ENCODE peak calls at places on chromosomes 7 and 10, in eight cellular contexts. E is kidney epithelial cell; A is choroid plexus epithelial cell; Y is smooth muscle cell of the brain vasculature; V is NCI-H774; X is GM10248; H is ELR; F is CD8-positive, alpha-beta T cell. C is an unnamed sample.

GRCh38 chr10:100827819-100828743 is 82.7 kb downstream of the PAX2 start:
- DNase-seq in X (peak), Y (no peak), E (no peak), F (peak), H (peak), A (no peak), V (no peak), C (no peak)

GRCh38 chr7:151429555-151430331 is 10.2 kb downstream of the CRYGN start:
- DNase-seq in V (peak), X (peak), H (no peak), F (peak), Y (no peak), A (no peak), E (no peak), C (peak)

GRCh38 chr7:88020953-88021650 is 87.1 kb downstream of the ADAM22 start:
- DNase-seq in E (peak), V (no peak), Y (peak), A (peak), H (peak), X (no peak), F (no peak), C (no peak)

GRCh38 chr10:97401455-97401919 is 347 bp upstream of the RRP12 start:
- DNase-seq in H (no peak), X (no peak), V (no peak), F (no peak), E (no peak), Y (no peak), A (no peak), C (no peak)

GRCh38 chr7:139721417-139721816 is 56.4 kb downstream of the HIPK2 start:
- DNase-seq in V (no peak), H (no peak), A (no peak), Y (no peak), X (no peak), E (no peak), F (no peak), C (no peak)

GRCh38 chr7:13489386-13489785 is 500.1 kb downstream of the ETV1 start:
- DNase-seq in X (no peak), Y (no peak), F (no peak), A (no peak), E (no peak), H (no peak), V (no peak), C (no peak)

GRCh38 chr10:35433851-35434426 is 97.6 kb downstream of the CCNY start:
- DNase-seq in E (peak), V (no peak), A (peak), X (no peak), Y (no peak), H (no peak), F (no peak), C (no peak)

GRCh38 chr7:24510781-24511180 is 62.5 kb upstream of the PALS2 start:
- DNase-seq in H (no peak), F (no peak), V (no peak), X (no peak), A (no peak), E (peak), Y (no peak), C (no peak)

GRCh38 chr10:131269776-131270460 is 41.6 kb downstream of the TCERG1L start:
- DNase-seq in A (no peak), Y (no peak), X (no peak), F (peak), H (no peak), V (no peak), E (no peak), C (no peak)

GRCh38 chr7:99106869-99107268 is 37.0 kb downstream of the SMURF1 start:
- DNase-seq in F (no peak), E (peak), Y (no peak), V (no peak), H (peak), A (no peak), X (peak), C (no peak)

GRCh38 chr7:1758417-1758858 is 88.4 kb downstream of the ELFN1 start:
- DNase-seq in F (no peak), H (peak), X (no peak), V (no peak), A (peak), E (no peak), Y (no peak), C (no peak)

GRCh38 chr7:9889557-9889956 is 1084.1 kb upstream of the PHF14 start:
- DNase-seq in Y (no peak), H (no peak), A (no peak), F (no peak), V (no peak), E (no peak), X (no peak), C (no peak)

GRCh38 chr10:50946991-50947781 is 61.8 kb upstream of the A1CF start:
- DNase-seq in X (no peak), F (no peak), A (peak), V (no peak), Y (no peak), H (no peak), E (no peak), C (no peak)

GRCh38 chr10:108434818-108435217 is 1270.3 kb upstream of the SORCS1 start:
- DNase-seq in E (no peak), H (peak), A (no peak), Y (no peak), V (no peak), F (no peak), X (no peak), C (no peak)

GRCh38 chr7:91683823-91684222 is 196.7 kb downstream of the MTERF1 start:
- DNase-seq in H (peak), E (no peak), V (no peak), A (peak), Y (peak), X (no peak), F (no peak), C (no peak)

GRCh38 chr7:137342751-137343482 is 616 bp downstream of the PTN start:
- DNase-seq in X (no peak), E (no peak), V (no peak), F (no peak), H (no peak), A (peak), Y (no peak), C (no peak)

GRCh38 chr10:121975295-121976086 is 474 bp upstream of the NSMCE4A start:
- DNase-seq in H (no peak), Y (no peak), A (no peak), X (no peak), V (no peak), E (no peak), F (no peak), C (no peak)

GRCh38 chr7:101784275-101785127 is 32.9 kb upstream of the CUX1 start:
- DNase-seq in V (no peak), F (no peak), A (no peak), X (no peak), H (peak), Y (no peak), E (no peak), C (no peak)

GRCh38 chr10:63614371-63614891 is 93.2 kb downstream of the REEP3 start:
- DNase-seq in Y (no peak), F (no peak), X (no peak), E (no peak), A (peak), H (no peak), V (no peak), C (no peak)

GRCh38 chr7:19362099-19362498 is 216.9 kb upstream of the FERD3L start:
- DNase-seq in F (no peak), E (no peak), H (peak), A (peak), X (no peak), Y (no peak), V (no peak), C (no peak)

GRCh38 chr10:90964781-90965462 is 44.0 kb upstream of the ANKRD1 start:
- DNase-seq in A (no peak), V (no peak), F (no peak), Y (no peak), X (no peak), E (no peak), H (no peak), C (no peak)

GRCh38 chr10:19819419-19820033 is 3.3 kb downstream of the PLXDC2 start:
- DNase-seq in E (no peak), H (peak), A (peak), V (no peak), X (peak), F (no peak), Y (no peak), C (no peak)

GRCh38 chr7:131600578-131600977 is 44.1 kb upstream of the PODXL start:
- DNase-seq in H (peak), X (no peak), Y (no peak), A (peak), E (no peak), V (no peak), F (no peak), C (no peak)

GRCh38 chr10:123934846-123935245 is 43.2 kb upstream of the CPXM2 start:
- DNase-seq in A (no peak), X (no peak), F (no peak), Y (no peak), V (no peak), H (no peak), E (no peak), C (no peak)

GRCh38 chr10:29479081-29479917 is 155.5 kb downstream of the SVIL start:
- DNase-seq in F (no peak), A (peak), V (peak), E (no peak), H (peak), Y (no peak), X (no peak), C (no peak)

GRCh38 chr10:29735628-29736324 is 101.0 kb upstream of the SVIL start:
- DNase-seq in F (peak), Y (no peak), V (peak), X (peak), H (peak), A (peak), E (peak), C (peak)

GRCh38 chr10:79005126-79005820 is 63.5 kb upstream of the ZMIZ1 start:
- DNase-seq in X (no peak), E (no peak), V (no peak), H (no peak), Y (no peak), A (no peak), F (no peak), C (no peak)

GRCh38 chr7:30888783-30889182 is 22.9 kb upstream of the AQP1 start:
- DNase-seq in X (no peak), V (no peak), E (peak), A (peak), H (peak), F (no peak), Y (peak), C (no peak)

GRCh38 chr10:31098091-31098490 is 66.4 kb upstream of the ZNF438 start:
- DNase-seq in H (no peak), F (no peak), A (peak), V (no peak), Y (no peak), E (no peak), X (no peak), C (no peak)

GRCh38 chr7:91685544-91685943 is 195.0 kb downstream of the MTERF1 start:
- DNase-seq in F (no peak), E (no peak), H (no peak), V (no peak), X (no peak), A (peak), Y (no peak), C (no peak)

GRCh38 chr10:5618829-5619228 is 47.6 kb downstream of the ASB13 start:
- DNase-seq in Y (no peak), H (no peak), F (no peak), E (no peak), A (no peak), V (no peak), X (no peak), C (no peak)

GRCh38 chr10:103168436-103168835 is 24.6 kb downstream of the NT5C2 start:
- DNase-seq in A (peak), V (no peak), X (no peak), Y (no peak), E (no peak), F (no peak), H (peak), C (no peak)

GRCh38 chr7:34320412-34320811 is 337.6 kb upstream of the NPSR1 start:
- DNase-seq in Y (no peak), V (no peak), X (no peak), A (no peak), E (no peak), F (no peak), H (no peak), C (no peak)

GRCh38 chr7:93574269-93574645 is 267 bp downstream of the CALCR start:
- DNase-seq in F (no peak), Y (no peak), A (no peak), X (no peak), V (no peak), E (no peak), H (no peak), C (no peak)

GRCh38 chr10:127368937-127369336 is 172.5 kb upstream of the INSYN2A start:
- DNase-seq in X (no peak), A (no peak), F (no peak), V (no peak), H (no peak), Y (no peak), E (no peak), C (no peak)

C was measured in central memory CD4-positive, alpha-beta T cell.